ENCODE peak calls at places on chromosome 19, in nine cellular contexts. D is GM12891, O is adrenal gland, Z is NB4, C is heart left ventricle, I is erythroblast, W is transverse colon, N is IMR-90, S is body of pancreas. T is an unnamed sample.

GRCh38 chr19:2788237-2788636 is 2.9 kb downstream of the THOP1 start:
- DNase-seq in W (no peak), D (no peak), N (no peak), S (no peak), O (no peak), I (no peak), Z (no peak), C (no peak), T (no peak)

GRCh38 chr19:12555456-12555930 is 4.2 kb upstream of the ZNF564 start:
- DNase-seq in C (no peak), W (peak), N (no peak), S (no peak), D (no peak), Z (no peak), O (no peak), I (no peak), T (no peak)

GRCh38 chr19:46488551-46488950 is 7.1 kb downstream of the PNMA8B start:
- DNase-seq in Z (peak), O (no peak), S (no peak), W (no peak), N (no peak), C (no peak), D (no peak), I (no peak), T (no peak)

GRCh38 chr19:38453596-38453995 is 20.1 kb downstream of the RYR1 start:
- DNase-seq in I (no peak), O (no peak), S (no peak), W (no peak), Z (no peak), D (no peak), N (no peak), C (no peak), T (no peak)

GRCh38 chr19:12194827-12195500 is 32.1 kb downstream of the ZNF136 start:
- DNase-seq in N (peak), W (peak), S (peak), D (no peak), Z (no peak), O (peak), I (peak), C (peak), T (no peak)

GRCh38 chr19:5006201-5006600 is 37.3 kb downstream of the KDM4B start:
- DNase-seq in N (peak), Z (peak), C (no peak), W (no peak), I (peak), S (no peak), D (no peak), O (no peak), T (peak)

GRCh38 chr19:40348961-40349507 is 539 bp downstream of the PLD3 start:
- DNase-seq in C (no peak), N (peak), Z (peak), W (no peak), I (peak), O (peak), D (no peak), S (no peak), T (no peak)

GRCh38 chr19:3880471-3881271 is at the start of gene ATCAY:
- DNase-seq in C (no peak), Z (no peak), W (no peak), O (peak), I (no peak), S (no peak), D (no peak), N (no peak), T (no peak)

GRCh38 chr19:39968789-39969188 is 2.2 kb upstream of the PSMC4 start:
- DNase-seq in S (no peak), O (no peak), D (no peak), I (no peak), N (no peak), Z (no peak), C (no peak), W (no peak), T (no peak)

GRCh38 chr19:37872383-37872782 is 34.0 kb downstream of the WDR87 start:
- DNase-seq in Z (no peak), S (no peak), D (no peak), O (no peak), W (no peak), N (peak), C (no peak), I (no peak), T (no peak)

GRCh38 chr19:28330831-28331230 is 882.1 kb downstream of the UQCRFS1 start:
- DNase-seq in O (no peak), W (no peak), S (no peak), I (no peak), C (no peak), D (no peak), N (no peak), Z (no peak), T (no peak)

GRCh38 chr19:35755550-35756371 is 1.1 kb downstream of the HSPB6 start:
- DNase-seq in W (peak), Z (no peak), S (peak), D (no peak), N (peak), I (peak), O (peak), C (peak), T (no peak)

GRCh38 chr19:4636151-4636717 is 3.1 kb upstream of the TNFAIP8L1 start:
- DNase-seq in D (peak), W (peak), O (peak), Z (peak), N (peak), I (peak), S (peak), C (peak), T (peak)

GRCh38 chr19:38735257-38735686 is 9.0 kb downstream of the CAPN12 start:
- DNase-seq in C (no peak), Z (no peak), D (no peak), O (peak), W (peak), S (peak), N (no peak), I (no peak), T (no peak)

GRCh38 chr19:10742494-10742893 is 24.6 kb downstream of the DNM2 start:
- DNase-seq in O (peak), D (no peak), N (no peak), W (peak), C (no peak), S (peak), Z (no peak), I (no peak), T (no peak)

GRCh38 chr19:18093439-18094161 is 4.0 kb upstream of the MAST3 start:
- DNase-seq in C (no peak), I (no peak), Z (peak), O (no peak), W (no peak), N (peak), S (no peak), D (no peak), T (peak)

GRCh38 chr19:18086590-18087138 is at the start of gene IL12RB1:
- DNase-seq in O (peak), D (peak), S (no peak), I (no peak), N (no peak), Z (peak), W (peak), C (no peak), T (no peak)

GRCh38 chr19:18089726-18090125 is 3.0 kb upstream of the IL12RB1 start:
- DNase-seq in O (no peak), S (no peak), D (no peak), W (no peak), N (no peak), I (no peak), C (no peak), Z (no peak), T (no peak)

GRCh38 chr19:18090545-18091216 is 3.9 kb upstream of the IL12RB1 start:
- DNase-seq in I (peak), W (no peak), N (peak), D (no peak), Z (no peak), C (no peak), S (no peak), O (no peak), T (peak)

GRCh38 chr19:18091217-18091608 is 4.5 kb upstream of the IL12RB1 start:
- DNase-seq in Z (peak), W (peak), D (no peak), C (peak), N (no peak), I (peak), S (peak), O (peak), T (no peak)
- TF ChIP-seq POLR2A in Z (no peak), W (peak), D (peak), C (no peak), N (no peak), I (peak), S (no peak), O (no peak), T (no peak)

GRCh38 chr19:19826875-19827274 is 5.3 kb upstream of the ZNF506 start:
- DNase-seq in S (no peak), N (no peak), O (no peak), Z (no peak), W (no peak), C (no peak), I (no peak), D (no peak), T (no peak)
- TF ChIP-seq POLR2A in S (no peak), N (no peak), O (no peak), Z (no peak), W (no peak), C (no peak), I (no peak), D (no peak), T (no peak)

DNA sequence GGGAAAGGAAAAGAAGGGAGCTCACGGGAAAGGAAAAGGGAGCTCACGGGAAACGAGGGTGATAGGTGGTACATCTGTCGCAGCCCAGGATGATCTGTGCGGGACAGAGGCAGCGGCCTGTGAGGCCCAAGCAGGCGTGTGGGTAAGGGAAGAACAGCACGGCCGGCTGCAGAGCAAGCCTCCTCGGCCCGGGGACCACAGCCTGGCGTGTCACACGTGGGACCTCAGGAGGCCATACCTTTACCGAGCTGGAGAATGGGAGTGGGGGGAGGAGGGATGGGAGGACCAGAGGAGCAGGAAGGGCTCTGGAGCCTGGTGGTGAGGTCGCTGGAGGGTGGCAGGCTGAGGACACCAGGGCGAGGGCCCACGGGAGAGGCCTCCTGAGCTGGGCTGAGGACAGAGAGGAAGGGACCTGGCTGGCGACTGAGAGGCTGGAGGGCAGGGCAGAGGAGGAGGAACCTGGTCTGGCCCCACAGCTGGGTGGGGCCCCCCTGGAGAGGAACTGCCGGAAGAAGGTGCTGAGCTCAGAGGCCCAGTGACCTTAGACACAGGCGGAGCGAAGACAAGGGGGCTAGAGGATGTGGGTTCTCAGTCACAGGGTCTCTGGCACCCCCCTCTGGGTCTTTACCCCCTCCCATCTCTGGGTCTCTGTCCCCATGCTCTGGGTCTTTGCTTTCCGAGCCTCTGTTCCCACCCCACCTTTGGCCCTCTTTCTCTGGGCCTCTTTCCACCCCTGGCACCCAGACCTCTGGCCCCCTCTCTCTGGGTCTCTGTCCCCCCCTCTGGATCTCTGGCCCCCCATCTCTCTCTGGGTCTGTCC is 2.9 kb upstream of the FTL start:
- DNase-seq in I (peak), S (peak), O (no peak), Z (peak), N (no peak), W (peak), C (peak), D (peak), T (peak)
- TF ChIP-seq POLR2A in I (peak), S (no peak), O (no peak), Z (peak), N (no peak), W (peak), C (no peak), D (peak), T (no peak)

GRCh38 chr19:7981661-7982060 is 23.8 kb downstream of the ELAVL1 start:
- DNase-seq in I (no peak), D (no peak), O (no peak), S (no peak), W (no peak), C (no peak), Z (no peak), N (no peak), T (no peak)

GRCh38 chr19:7981199-7981598 is 24.2 kb downstream of the ELAVL1 start:
- DNase-seq in D (no peak), O (no peak), W (no peak), N (no peak), I (peak), C (no peak), S (no peak), Z (no peak), T (no peak)

GRCh38 chr19:7983286-7983950 is 22.0 kb downstream of the ELAVL1 start:
- DNase-seq in D (no peak), I (no peak), O (no peak), S (no peak), C (no peak), W (no peak), Z (no peak), N (no peak), T (no peak)

GRCh38 chr19:7982103-7982502 is 23.3 kb downstream of the ELAVL1 start:
- DNase-seq in S (no peak), I (no peak), C (no peak), N (no peak), O (no peak), Z (no peak), D (no peak), W (no peak), T (no peak)

GRCh38 chr19:7982651-7983099 is 22.8 kb downstream of the ELAVL1 start:
- DNase-seq in I (no peak), O (peak), C (peak), W (no peak), D (no peak), N (no peak), Z (no peak), S (no peak), T (no peak)
- TF ChIP-seq POLR2A in I (no peak), O (no peak), C (no peak), W (no peak), D (no peak), N (no peak), Z (no peak), S (no peak), T (no peak)

DNA sequence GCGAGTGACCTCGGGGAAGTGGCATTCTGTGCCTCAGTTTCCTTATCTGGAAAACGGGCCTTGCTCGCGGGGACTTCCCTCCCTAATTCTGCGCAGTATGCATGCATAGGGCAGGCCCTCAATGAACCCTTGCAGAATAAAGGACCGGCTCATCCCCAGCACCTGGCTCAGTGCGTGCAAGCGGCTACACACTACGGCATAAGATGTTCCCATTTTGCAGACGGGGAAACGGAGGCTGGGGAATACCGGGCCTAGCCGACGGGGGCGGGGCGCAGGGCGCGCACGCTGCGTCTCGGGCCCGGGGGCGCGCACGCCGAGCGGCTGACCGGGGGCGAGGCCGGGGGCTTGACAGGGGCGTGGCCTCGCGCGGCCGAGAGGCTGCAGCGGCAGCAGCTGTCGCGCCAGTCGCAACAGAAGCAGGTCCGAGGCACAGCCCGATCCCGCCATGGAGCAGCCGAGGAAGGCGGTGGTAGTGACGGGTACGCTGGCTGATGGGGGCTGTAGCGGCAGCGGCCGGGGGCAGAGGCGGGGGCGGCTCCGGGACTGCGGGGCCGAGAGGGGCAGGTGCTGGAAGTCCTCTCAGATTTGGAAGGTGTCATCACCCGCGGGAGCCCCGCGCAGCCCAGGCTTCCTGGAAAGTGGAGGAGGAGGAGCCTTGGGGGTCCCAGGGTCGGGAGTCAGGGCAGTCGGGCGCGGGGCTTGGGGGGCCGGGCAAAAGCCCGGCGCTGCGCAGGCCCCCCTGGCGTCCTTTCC is at the start of gene PGPEP1:
- DNase-seq in S (peak), I (peak), Z (peak), N (peak), W (peak), O (peak), D (peak), C (peak), T (peak)
- TF ChIP-seq POLR2A in S (peak), I (peak), Z (peak), N (no peak), W (peak), O (peak), D (no peak), C (no peak), T (peak)

GRCh38 chr19:43534811-43535761 is 2.1 kb downstream of the ZNF575 start:
- DNase-seq in Z (peak), S (peak), D (no peak), W (peak), N (peak), O (peak), C (peak), I (peak), T (no peak)

GRCh38 chr19:43534305-43534612 is 1.3 kb downstream of the ZNF575 start:
- DNase-seq in O (no peak), C (no peak), W (no peak), Z (no peak), S (no peak), N (no peak), D (no peak), I (no peak), T (no peak)

GRCh38 chr19:43532571-43532961 is 422 bp upstream of the ZNF575 start:
- DNase-seq in S (peak), C (peak), I (no peak), Z (no peak), N (no peak), O (no peak), W (peak), D (no peak), T (peak)

GRCh38 chr19:43533546-43534304 is 737 bp downstream of the ZNF575 start:
- DNase-seq in I (peak), C (peak), N (peak), W (peak), Z (peak), O (peak), S (peak), D (peak), T (peak)

DNA sequence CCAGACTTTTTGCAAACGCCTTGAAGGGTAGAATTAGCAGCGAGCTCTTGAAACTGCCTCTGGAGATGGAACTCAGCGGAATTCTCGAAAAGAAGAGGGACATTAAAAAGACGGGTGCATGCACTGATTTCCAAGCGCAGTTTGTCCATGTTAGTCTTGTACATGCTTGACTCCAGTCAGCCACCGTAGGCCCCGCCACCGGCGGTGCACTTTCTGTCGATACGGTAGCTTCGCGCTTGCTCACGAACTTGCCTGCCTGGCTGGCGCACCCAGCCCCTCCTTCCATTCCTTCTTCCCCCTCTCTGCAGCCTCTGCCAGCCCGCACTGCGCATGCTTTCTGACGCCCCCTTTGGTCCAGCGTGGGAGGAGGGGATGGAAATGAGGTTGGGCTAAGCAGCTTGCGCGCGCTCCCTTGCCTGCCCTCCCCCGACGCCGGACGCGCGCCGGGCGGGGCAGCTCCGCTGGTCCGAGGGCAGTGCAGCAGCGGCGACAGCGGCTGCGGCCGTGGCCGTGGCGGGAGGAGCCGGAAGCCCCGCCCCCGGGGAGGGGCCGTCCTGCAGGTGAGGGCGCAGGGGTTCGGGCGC is at the start of gene ZNF575:
- DNase-seq in D (peak), W (peak), I (peak), Z (peak), N (peak), C (peak), O (peak), S (peak), T (peak)
- TF ChIP-seq POLR2A in D (no peak), W (no peak), I (peak), Z (no peak), N (no peak), C (no peak), O (no peak), S (peak), T (peak)

GRCh38 chr19:13846533-13847032 is 30.4 kb upstream of the NANOS3 start:
- DNase-seq in S (peak), I (peak), C (peak), W (peak), O (peak), N (peak), D (peak), Z (peak), T (peak)
- TF ChIP-seq POLR2A in S (no peak), I (peak), C (no peak), W (peak), O (no peak), N (no peak), D (no peak), Z (no peak), T (peak)

GRCh38 chr19:30479657-30480056 is 107.5 kb downstream of the ZNF536 start:
- DNase-seq in I (no peak), D (no peak), C (no peak), S (no peak), O (no peak), W (no peak), Z (no peak), N (no peak), T (no peak)
- TF ChIP-seq POLR2A in I (no peak), D (no peak), C (no peak), S (no peak), O (no peak), W (no peak), Z (no peak), N (no peak), T (no peak)

DNA sequence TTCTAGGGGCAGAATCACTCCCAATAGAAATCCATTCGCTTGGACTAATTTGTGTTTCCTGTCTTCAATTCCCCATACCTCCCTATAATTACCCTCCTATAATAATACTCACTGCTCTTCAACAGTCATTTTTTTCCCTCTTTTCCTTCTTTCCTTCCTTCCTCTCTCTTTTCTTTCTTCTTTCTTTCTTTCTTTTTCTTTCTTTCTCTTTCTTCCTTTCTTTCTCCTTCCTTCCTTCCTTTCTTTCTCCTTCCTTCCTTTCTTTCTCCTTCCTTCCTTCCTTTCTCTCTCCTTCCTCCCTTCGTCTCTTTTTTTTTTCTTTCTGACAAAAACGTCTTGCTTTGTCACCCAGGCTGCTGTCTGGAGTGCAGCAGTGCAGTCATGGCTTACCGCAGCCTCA is 8.0 kb downstream of the KLK5 start:
- DNase-seq in D (no peak), S (no peak), W (no peak), O (no peak), I (no peak), N (no peak), Z (no peak), C (no peak), T (no peak)
- TF ChIP-seq POLR2A in D (no peak), S (no peak), W (no peak), O (no peak), I (no peak), N (no peak), Z (no peak), C (no peak), T (no peak)

T was measured in H54.